ENCODE peak calls at places on chromosome 13, in nine cellular contexts. One of them, this sample, is unnamed.

GRCh38 chr13:42876810-42877550 is 95.6 kb downstream of the FAM216B start:
- DNase-seq in CD4-positive, alpha-beta T cell: no peak
- DNase-seq in NCI-H1417: peak
- DNase-seq in esophagus squamous epithelium: no peak
- DNase-seq in activated gamma-delta T cell treated with Interleukin-2 at 50 U/mL for 16 hours: no peak
- DNase-seq in CD8-positive, alpha-beta memory T cell: no peak
- DNase-seq in AG08396: no peak
- DNase-seq in T-helper 1 cell: no peak
- DNase-seq in NCI-H2107: no peak
- DNase-seq in this sample: no peak

GRCh38 chr13:35471466-35472307 is 4.8 kb downstream of the MAB21L1 start:
- DNase-seq in CD4-positive, alpha-beta T cell: no peak
- DNase-seq in NCI-H1417: no peak
- DNase-seq in esophagus squamous epithelium: no peak
- DNase-seq in activated gamma-delta T cell treated with Interleukin-2 at 50 U/mL for 16 hours: no peak
- DNase-seq in CD8-positive, alpha-beta memory T cell: no peak
- DNase-seq in AG08396: no peak
- DNase-seq in T-helper 1 cell: no peak
- DNase-seq in NCI-H2107: no peak
- DNase-seq in this sample: no peak

GRCh38 chr13:78589206-78589605 is 14.1 kb downstream of the POU4F1 start:
- DNase-seq in CD4-positive, alpha-beta T cell: no peak
- DNase-seq in NCI-H1417: no peak
- DNase-seq in esophagus squamous epithelium: no peak
- DNase-seq in activated gamma-delta T cell treated with Interleukin-2 at 50 U/mL for 16 hours: no peak
- DNase-seq in CD8-positive, alpha-beta memory T cell: no peak
- DNase-seq in AG08396: peak
- DNase-seq in T-helper 1 cell: no peak
- DNase-seq in NCI-H2107: no peak
- DNase-seq in this sample: no peak

GRCh38 chr13:30431269-30431950 is 9.1 kb downstream of the UBE2L5 start:
- DNase-seq in CD4-positive, alpha-beta T cell: no peak
- DNase-seq in NCI-H1417: no peak
- DNase-seq in esophagus squamous epithelium: no peak
- DNase-seq in activated gamma-delta T cell treated with Interleukin-2 at 50 U/mL for 16 hours: no peak
- DNase-seq in CD8-positive, alpha-beta memory T cell: no peak
- DNase-seq in AG08396: no peak
- DNase-seq in T-helper 1 cell: no peak
- DNase-seq in NCI-H2107: no peak
- DNase-seq in this sample: no peak

GRCh38 chr13:79432992-79433391 is 26.9 kb upstream of the RBM26 start:
- DNase-seq in CD4-positive, alpha-beta T cell: no peak
- DNase-seq in NCI-H1417: no peak
- DNase-seq in esophagus squamous epithelium: no peak
- DNase-seq in activated gamma-delta T cell treated with Interleukin-2 at 50 U/mL for 16 hours: no peak
- DNase-seq in CD8-positive, alpha-beta memory T cell: no peak
- DNase-seq in AG08396: no peak
- DNase-seq in T-helper 1 cell: no peak
- DNase-seq in NCI-H2107: no peak
- DNase-seq in this sample: no peak

GRCh38 chr13:35388456-35388855 is 88.0 kb downstream of the MAB21L1 start:
- DNase-seq in CD4-positive, alpha-beta T cell: no peak
- DNase-seq in NCI-H1417: no peak
- DNase-seq in esophagus squamous epithelium: no peak
- DNase-seq in activated gamma-delta T cell treated with Interleukin-2 at 50 U/mL for 16 hours: no peak
- DNase-seq in CD8-positive, alpha-beta memory T cell: no peak
- DNase-seq in AG08396: no peak
- DNase-seq in T-helper 1 cell: no peak
- DNase-seq in NCI-H2107: no peak
- DNase-seq in this sample: no peak

GRCh38 chr13:61170791-61171330 is 244.8 kb downstream of the PCDH20 start:
- DNase-seq in CD4-positive, alpha-beta T cell: no peak
- DNase-seq in NCI-H1417: no peak
- DNase-seq in esophagus squamous epithelium: no peak
- DNase-seq in activated gamma-delta T cell treated with Interleukin-2 at 50 U/mL for 16 hours: no peak
- DNase-seq in CD8-positive, alpha-beta memory T cell: no peak
- DNase-seq in AG08396: no peak
- DNase-seq in T-helper 1 cell: no peak
- DNase-seq in NCI-H2107: no peak
- DNase-seq in this sample: no peak

GRCh38 chr13:43545317-43545874 is 241.4 kb downstream of the ENOX1 start:
- DNase-seq in CD4-positive, alpha-beta T cell: no peak
- DNase-seq in NCI-H1417: no peak
- DNase-seq in esophagus squamous epithelium: no peak
- DNase-seq in activated gamma-delta T cell treated with Interleukin-2 at 50 U/mL for 16 hours: no peak
- DNase-seq in CD8-positive, alpha-beta memory T cell: no peak
- DNase-seq in AG08396: no peak
- DNase-seq in T-helper 1 cell: no peak
- DNase-seq in NCI-H2107: no peak
- DNase-seq in this sample: no peak

GRCh38 chr13:19845758-19846157 is 17.7 kb downstream of the ZMYM5 start:
- DNase-seq in CD4-positive, alpha-beta T cell: no peak
- DNase-seq in NCI-H1417: no peak
- DNase-seq in esophagus squamous epithelium: no peak
- DNase-seq in activated gamma-delta T cell treated with Interleukin-2 at 50 U/mL for 16 hours: no peak
- DNase-seq in CD8-positive, alpha-beta memory T cell: no peak
- DNase-seq in AG08396: peak
- DNase-seq in T-helper 1 cell: no peak
- DNase-seq in NCI-H2107: no peak
- DNase-seq in this sample: no peak

GRCh38 chr13:24159921-24160324 is 597 bp upstream of the SPATA13 start:
- DNase-seq in CD4-positive, alpha-beta T cell: no peak
- DNase-seq in NCI-H1417: no peak
- DNase-seq in esophagus squamous epithelium: no peak
- DNase-seq in activated gamma-delta T cell treated with Interleukin-2 at 50 U/mL for 16 hours: no peak
- DNase-seq in CD8-positive, alpha-beta memory T cell: no peak
- DNase-seq in AG08396: no peak
- DNase-seq in T-helper 1 cell: no peak
- DNase-seq in NCI-H2107: no peak
- DNase-seq in this sample: no peak

GRCh38 chr13:78816592-78816991 is 157.6 kb upstream of the OBI1 start:
- DNase-seq in CD4-positive, alpha-beta T cell: no peak
- DNase-seq in NCI-H1417: no peak
- DNase-seq in esophagus squamous epithelium: no peak
- DNase-seq in activated gamma-delta T cell treated with Interleukin-2 at 50 U/mL for 16 hours: no peak
- DNase-seq in CD8-positive, alpha-beta memory T cell: no peak
- DNase-seq in AG08396: no peak
- DNase-seq in T-helper 1 cell: no peak
- DNase-seq in NCI-H2107: no peak
- DNase-seq in this sample: no peak

GRCh38 chr13:63209330-63210017 is 1793.8 kb upstream of the PCDH20 start:
- DNase-seq in CD4-positive, alpha-beta T cell: no peak
- DNase-seq in NCI-H1417: no peak
- DNase-seq in esophagus squamous epithelium: no peak
- DNase-seq in activated gamma-delta T cell treated with Interleukin-2 at 50 U/mL for 16 hours: no peak
- DNase-seq in CD8-positive, alpha-beta memory T cell: no peak
- DNase-seq in AG08396: no peak
- DNase-seq in T-helper 1 cell: no peak
- DNase-seq in NCI-H2107: no peak
- DNase-seq in this sample: no peak

GRCh38 chr13:51122868-51123267 is 11.8 kb upstream of the C13orf42 start:
- DNase-seq in CD4-positive, alpha-beta T cell: no peak
- DNase-seq in NCI-H1417: no peak
- DNase-seq in esophagus squamous epithelium: no peak
- DNase-seq in activated gamma-delta T cell treated with Interleukin-2 at 50 U/mL for 16 hours: no peak
- DNase-seq in CD8-positive, alpha-beta memory T cell: no peak
- DNase-seq in AG08396: no peak
- DNase-seq in T-helper 1 cell: no peak
- DNase-seq in NCI-H2107: no peak
- DNase-seq in this sample: no peak

GRCh38 chr13:34678154-34678553 is 263.9 kb upstream of the NBEA start:
- DNase-seq in CD4-positive, alpha-beta T cell: no peak
- DNase-seq in NCI-H1417: no peak
- DNase-seq in esophagus squamous epithelium: no peak
- DNase-seq in activated gamma-delta T cell treated with Interleukin-2 at 50 U/mL for 16 hours: no peak
- DNase-seq in CD8-positive, alpha-beta memory T cell: no peak
- DNase-seq in AG08396: no peak
- DNase-seq in T-helper 1 cell: no peak
- DNase-seq in NCI-H2107: no peak
- DNase-seq in this sample: no peak

GRCh38 chr13:79141082-79141481 is 265.0 kb downstream of the RBM26 start:
- DNase-seq in CD4-positive, alpha-beta T cell: no peak
- DNase-seq in NCI-H1417: no peak
- DNase-seq in esophagus squamous epithelium: no peak
- DNase-seq in activated gamma-delta T cell treated with Interleukin-2 at 50 U/mL for 16 hours: no peak
- DNase-seq in CD8-positive, alpha-beta memory T cell: no peak
- DNase-seq in AG08396: no peak
- DNase-seq in T-helper 1 cell: no peak
- DNase-seq in NCI-H2107: no peak
- DNase-seq in this sample: peak

GRCh38 chr13:76462003-76462402 is 424.2 kb downstream of the KCTD12 start:
- DNase-seq in CD4-positive, alpha-beta T cell: no peak
- DNase-seq in NCI-H1417: no peak
- DNase-seq in esophagus squamous epithelium: no peak
- DNase-seq in activated gamma-delta T cell treated with Interleukin-2 at 50 U/mL for 16 hours: no peak
- DNase-seq in CD8-positive, alpha-beta memory T cell: no peak
- DNase-seq in AG08396: no peak
- DNase-seq in T-helper 1 cell: no peak
- DNase-seq in NCI-H2107: no peak
- DNase-seq in this sample: peak

GRCh38 chr13:112926003-112926402 is 43.0 kb upstream of the MCF2L start:
- DNase-seq in CD4-positive, alpha-beta T cell: no peak
- DNase-seq in NCI-H1417: no peak
- DNase-seq in esophagus squamous epithelium: no peak
- DNase-seq in activated gamma-delta T cell treated with Interleukin-2 at 50 U/mL for 16 hours: no peak
- DNase-seq in CD8-positive, alpha-beta memory T cell: no peak
- DNase-seq in AG08396: no peak
- DNase-seq in T-helper 1 cell: no peak
- DNase-seq in NCI-H2107: no peak
- DNase-seq in this sample: no peak

GRCh38 chr13:109881961-109882558 is 95.7 kb upstream of the IRS2 start:
- DNase-seq in CD4-positive, alpha-beta T cell: no peak
- DNase-seq in NCI-H1417: no peak
- DNase-seq in esophagus squamous epithelium: no peak
- DNase-seq in activated gamma-delta T cell treated with Interleukin-2 at 50 U/mL for 16 hours: no peak
- DNase-seq in CD8-positive, alpha-beta memory T cell: no peak
- DNase-seq in AG08396: no peak
- DNase-seq in T-helper 1 cell: no peak
- DNase-seq in NCI-H2107: no peak
- DNase-seq in this sample: no peak

This sample was measured in NCI-H1092 treated with DMSO at 0.1 percent for 48 hours.